ENCODE peak calls at places on chromosomes 16 and 17, in six cellular contexts. Y is NCI-H69, M is AG20443, R is mucosa of gallbladder, K is EL, A is HEK293T. W is an unnamed sample.

GRCh38 chr16:10806698-10807097 is 11.9 kb downstream of the TVP23A start:
- DNase-seq in Y (no peak), M (no peak), R (no peak), K (no peak), A (no peak), W (no peak)

GRCh38 chr16:27365142-27366089 is 36.6 kb upstream of the IL21R start:
- DNase-seq in Y (no peak), M (no peak), R (no peak), K (peak; percentile 73), A (no peak), W (no peak)

GRCh38 chr16:3235856-3236669 is 1.1 kb upstream of the ZNF200 start:
- DNase-seq in Y (no peak), M (no peak), R (peak; percentile 21), K (no peak), A (peak; percentile 76), W (no peak)

GRCh38 chr16:23232806-23233205 is 50.3 kb downstream of the SCNN1G start:
- DNase-seq in Y (peak; percentile 86), M (no peak), R (no peak), K (no peak), A (no peak), W (no peak)

GRCh38 chr16:74608944-74609343 is 2.0 kb upstream of the GLG1 start:
- DNase-seq in Y (no peak), M (no peak), R (no peak), K (no peak), A (no peak), W (peak; percentile 15)

GRCh38 chr16:49452568-49452967 is 79.0 kb downstream of the C16orf78 start:
- DNase-seq in Y (peak; percentile 57), M (no peak), R (no peak), K (no peak), A (no peak), W (peak; percentile 48)

GRCh38 chr16:84751947-84752346 is 52.1 kb downstream of the USP10 start:
- DNase-seq in Y (no peak), M (no peak), R (no peak), K (no peak), A (no peak), W (no peak)

GRCh38 chr16:49345829-49346228 is 27.8 kb upstream of the C16orf78 start:
- DNase-seq in Y (no peak), M (no peak), R (no peak), K (no peak), A (no peak), W (no peak)

GRCh38 chr16:29996773-29997250 is 771 bp downstream of the INO80E start:
- DNase-seq in Y (peak; percentile 60), M (no peak), R (no peak), K (no peak), A (no peak), W (no peak)

GRCh38 chr17:17018612-17019429 is 23.4 kb upstream of the MPRIP start:
- DNase-seq in Y (no peak), M (no peak), R (peak; percentile 77), K (no peak), A (no peak), W (no peak)

GRCh38 chr17:14125518-14126125 is 56.3 kb downstream of the COX10 start:
- DNase-seq in Y (no peak), M (no peak), R (no peak), K (no peak), A (no peak), W (no peak)

GRCh38 chr17:75317671-75318070 is 28.4 kb upstream of the SLC25A19 start:
- DNase-seq in Y (no peak), M (no peak), R (no peak), K (no peak), A (no peak), W (no peak)

GRCh38 chr16:1366712-1367299 is 15.1 kb downstream of the GNPTG start:
- DNase-seq in Y (peak; percentile 82), M (no peak), R (no peak), K (no peak), A (no peak), W (no peak)

GRCh38 chr16:84593825-84594724 is 23.8 kb downstream of the COTL1 start:
- DNase-seq in Y (no peak), M (no peak), R (peak; percentile 65), K (no peak), A (no peak), W (no peak)

GRCh38 chr17:38608648-38609047 is 2.9 kb upstream of the SRCIN1 start:
- DNase-seq in Y (peak; percentile 95), M (no peak), R (no peak), K (no peak), A (no peak), W (no peak)

GRCh38 chr17:49252148-49252682 is 21.6 kb upstream of the PHOSPHO1 start:
- DNase-seq in Y (no peak), M (peak; percentile 39), R (no peak), K (peak; percentile 40), A (no peak), W (no peak)

GRCh38 chr16:46976550-46976949 is 3.1 kb upstream of the DNAJA2 start:
- DNase-seq in Y (peak; percentile 2), M (no peak), R (peak; percentile 14), K (no peak), A (no peak), W (no peak)

W was measured in chondrocyte.